ENCODE peak calls at places on chromosomes 12 and 14, in seven cellular contexts. I is HCT116, N is tibial artery, H is H9, X is spleen, O is MM.1S, Z is WERI-Rb-1. P is an unnamed sample.

GRCh38 chr12:128840862-128841468 is 12.3 kb upstream of the GLT1D1 start:
- DNase-seq in I (no peak), N (no peak), H (no peak), X (peak), O (no peak), Z (no peak), P (no peak)

GRCh38 chr12:12946686-12947355 is 5.1 kb downstream of the GPRC5D start:
- DNase-seq in I (no peak), N (no peak), H (no peak), X (no peak), O (no peak), Z (no peak), P (no peak)

GRCh38 chr12:118190266-118190665 is 54.3 kb downstream of the PEBP1 start:
- DNase-seq in I (no peak), N (no peak), H (no peak), X (no peak), O (no peak), Z (no peak), P (no peak)

GRCh38 chr12:106767206-106767605 is 7.3 kb upstream of the RIC8B start:
- DNase-seq in I (no peak), N (no peak), H (no peak), X (no peak), O (no peak), Z (no peak), P (no peak)

GRCh38 chr12:5865397-5865796 is 79.7 kb downstream of the ANO2 start:
- DNase-seq in I (no peak), N (no peak), H (no peak), X (no peak), O (no peak), Z (no peak), P (no peak)

GRCh38 chr12:104802198-104802597 is 155.9 kb downstream of the SLC41A2 start:
- DNase-seq in I (no peak), N (no peak), H (no peak), X (no peak), O (no peak), Z (no peak), P (no peak)

GRCh38 chr14:100142073-100143040 is 17.1 kb downstream of the DEGS2 start:
- DNase-seq in I (no peak), N (no peak), H (no peak), X (no peak), O (no peak), Z (no peak), P (no peak)

GRCh38 chr12:123056053-123056452 is 75.6 kb downstream of the ARL6IP4 start:
- DNase-seq in I (peak), N (no peak), H (no peak), X (no peak), O (no peak), Z (no peak), P (no peak)

GRCh38 chr12:9851050-9851449 is 18.1 kb downstream of the CLEC2B start:
- DNase-seq in I (no peak), N (no peak), H (no peak), X (no peak), O (no peak), Z (no peak), P (no peak)

GRCh38 chr12:34186492-34186891 is 164.2 kb downstream of the ALG10 start:
- DNase-seq in I (no peak), N (no peak), H (no peak), X (no peak), O (no peak), Z (no peak), P (no peak)

GRCh38 chr14:74765721-74766120 is 2.6 kb downstream of the YLPM1 start:
- DNase-seq in I (no peak), N (no peak), H (no peak), X (no peak), O (no peak), Z (no peak), P (no peak)

GRCh38 chr12:18752280-18752920 is 14.5 kb downstream of the CAPZA3 start:
- DNase-seq in I (no peak), N (no peak), H (peak), X (no peak), O (no peak), Z (no peak), P (no peak)

GRCh38 chr12:99736760-99737159 is 89.2 kb downstream of the GARIN6 start:
- DNase-seq in I (no peak), N (no peak), H (no peak), X (no peak), O (no peak), Z (no peak), P (no peak)

GRCh38 chr14:68284333-68284732 is 464.8 kb downstream of the RAD51B start:
- DNase-seq in I (no peak), N (no peak), H (no peak), X (no peak), O (no peak), Z (no peak), P (no peak)

GRCh38 chr12:108784270-108784669 is 53.0 kb upstream of the CORO1C start:
- DNase-seq in I (no peak), N (no peak), H (no peak), X (peak), O (peak), Z (no peak), P (no peak)

GRCh38 chr12:110693731-110694130 is 4.8 kb upstream of the HVCN1 start:
- DNase-seq in I (no peak), N (no peak), H (no peak), X (no peak), O (no peak), Z (no peak), P (no peak)

GRCh38 chr12:84727964-84728363 is 184.6 kb downstream of the SLC6A15 start:
- DNase-seq in I (no peak), N (no peak), H (peak), X (no peak), O (peak), Z (no peak), P (no peak)

GRCh38 chr12:238116-238515 is 24.2 kb upstream of the SLC6A12 start:
- DNase-seq in I (no peak), N (no peak), H (no peak), X (no peak), O (no peak), Z (no peak), P (no peak)

GRCh38 chr12:110079477-110080400 is 31.4 kb upstream of the C12orf76 start:
- DNase-seq in I (no peak), N (no peak), H (no peak), X (peak), O (peak), Z (no peak), P (no peak)

GRCh38 chr14:90651405-90651804 is 164.8 kb downstream of the TTC7B start:
- DNase-seq in I (no peak), N (no peak), H (no peak), X (no peak), O (no peak), Z (no peak), P (no peak)

GRCh38 chr14:102899516-102899900 is 23.0 kb upstream of the AMN start:
- DNase-seq in I (no peak), N (no peak), H (no peak), X (no peak), O (no peak), Z (no peak), P (peak)

GRCh38 chr12:118055144-118055557 is 5.8 kb downstream of the WSB2 start:
- DNase-seq in I (no peak), N (no peak), H (peak), X (peak), O (peak), Z (peak), P (no peak)

GRCh38 chr12:1939316-1939715 is 20.9 kb upstream of the CACNA2D4 start:
- DNase-seq in I (no peak), N (no peak), H (no peak), X (no peak), O (no peak), Z (no peak), P (no peak)

GRCh38 chr14:51552768-51553426 is 98.8 kb upstream of the FRMD6 start:
- DNase-seq in I (no peak), N (no peak), H (no peak), X (no peak), O (no peak), Z (no peak), P (peak)

DNA sequence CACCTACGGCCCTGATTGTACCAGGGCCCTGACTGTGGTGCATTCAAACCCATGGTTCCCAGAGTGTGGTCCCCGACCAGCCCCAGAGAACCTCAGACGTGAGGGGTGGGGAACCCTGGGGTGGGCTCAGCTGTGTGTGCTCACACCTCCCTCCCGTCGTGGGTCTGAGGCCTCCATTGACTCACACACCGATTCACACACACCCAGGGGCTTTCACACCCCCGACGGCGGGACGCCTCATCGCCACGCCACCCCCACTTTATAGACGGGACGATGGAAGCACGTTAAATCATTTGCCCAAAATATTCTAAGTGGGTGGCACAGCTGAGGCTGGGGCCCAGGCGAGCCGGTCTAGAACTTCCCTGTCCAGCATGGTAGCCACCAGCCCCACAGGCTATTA is 3.4 kb upstream of the FBRSL1 start:
- DNase-seq in I (no peak), N (no peak), H (no peak), X (no peak), O (no peak), Z (no peak), P (no peak)
- H3K27ac ChIP-seq in I (no peak), N (no peak), H (no peak), X (no peak), O (no peak), Z (no peak), P (no peak)

GRCh38 chr12:93895096-93895460 is 217.9 kb downstream of the CRADD start:
- DNase-seq in I (no peak), N (no peak), H (no peak), X (no peak), O (no peak), Z (no peak), P (no peak)
- H3K27ac ChIP-seq in I (no peak), N (peak), H (no peak), X (peak), O (no peak), Z (no peak), P (peak)

GRCh38 chr14:95141684-95142083 is 15.6 kb downstream of the DICER1 start:
- DNase-seq in I (no peak), N (no peak), H (no peak), X (no peak), O (no peak), Z (no peak), P (no peak)
- H3K27ac ChIP-seq in I (no peak), N (no peak), H (no peak), X (no peak), O (no peak), Z (no peak), P (no peak)

GRCh38 chr14:54906075-54906474 is 3.4 kb upstream of the GCH1 start:
- DNase-seq in I (no peak), N (no peak), H (no peak), X (no peak), O (no peak), Z (no peak), P (no peak)

GRCh38 chr14:54908230-54908629 is 5.6 kb upstream of the GCH1 start:
- DNase-seq in I (no peak), N (no peak), H (no peak), X (no peak), O (peak), Z (no peak), P (no peak)

GRCh38 chr14:54909763-54910162 is 7.1 kb upstream of the GCH1 start:
- DNase-seq in I (no peak), N (no peak), H (no peak), X (no peak), O (no peak), Z (no peak), P (no peak)
- H3K27ac ChIP-seq in I (no peak), N (no peak), H (no peak), X (no peak), O (no peak), Z (no peak), P (no peak)

GRCh38 chr12:14810953-14811483 is 3.0 kb downstream of the SMCO3 start:
- DNase-seq in I (no peak), N (no peak), H (peak), X (no peak), O (peak), Z (peak), P (no peak)
- H3K27ac ChIP-seq in I (no peak), N (no peak), H (no peak), X (no peak), O (no peak), Z (no peak), P (no peak)

P was measured in breast epithelium.